ENCODE peak calls at places on chromosomes 6 and 20, in six cellular contexts. C is GM12878, Q is H1, Y is K562, J is NT2/D1, A is HepG2. E is an unnamed sample.

GRCh38 chr6:168950500-168951223 is 303.0 kb downstream of the THBS2 start:
- DNase-seq in C (no peak), Q (no peak), Y (no peak), J (no peak), A (no peak), E (no peak)

GRCh38 chr20:57659131-57659788 is 39.0 kb upstream of the ZBP1 start:
- DNase-seq in C (no peak), Q (no peak), Y (no peak), J (no peak), A (no peak), E (no peak)

GRCh38 chr6:127459231-127459641 is at the start of gene KIAA0408:
- DNase-seq in C (no peak), Q (no peak), Y (no peak), J (peak), A (no peak), E (no peak)

GRCh38 chr6:30885999-30886896 is 1.9 kb downstream of the DDR1 start:
- DNase-seq in C (no peak), Q (peak), Y (peak), J (peak), A (peak), E (peak)

GRCh38 chr6:3473773-3474172 is 16.9 kb upstream of the SLC22A23 start:
- DNase-seq in C (no peak), Q (no peak), Y (no peak), J (no peak), A (no peak), E (no peak)

GRCh38 chr6:10655508-10656055 is 38.8 kb downstream of the C6orf52 start:
- DNase-seq in C (peak), Q (no peak), Y (no peak), J (no peak), A (no peak), E (no peak)

GRCh38 chr6:159833556-159833955 is 33.5 kb downstream of the PNLDC1 start:
- DNase-seq in C (no peak), Q (no peak), Y (no peak), J (no peak), A (no peak), E (no peak)

GRCh38 chr6:167550936-167551633 is 226.2 kb downstream of the TTLL2 start:
- DNase-seq in C (no peak), Q (no peak), Y (no peak), J (no peak), A (no peak), E (no peak)

GRCh38 chr6:32761084-32761483 is 2.2 kb downstream of the HLA-DQB2 start:
- DNase-seq in C (no peak), Q (no peak), Y (no peak), J (no peak), A (no peak), E (no peak)

GRCh38 chr6:81638366-81638765 is 114.1 kb downstream of the TENT5A start:
- DNase-seq in C (no peak), Q (no peak), Y (no peak), J (no peak), A (no peak), E (no peak)

GRCh38 chr6:45946887-45947286 is 68.8 kb downstream of the CLIC5 start:
- DNase-seq in C (no peak), Q (no peak), Y (no peak), J (no peak), A (no peak), E (no peak)

GRCh38 chr6:97705568-97705967 is 422.6 kb upstream of the MMS22L start:
- DNase-seq in C (no peak), Q (peak), Y (no peak), J (peak), A (peak), E (peak)

GRCh38 chr6:63839485-63839884 is 203.9 kb downstream of the PHF3 start:
- DNase-seq in C (no peak), Q (no peak), Y (no peak), J (no peak), A (no peak), E (no peak)

GRCh38 chr20:37270586-37271420 is 9.2 kb upstream of the GHRH start:
- DNase-seq in C (peak), Q (no peak), Y (no peak), J (no peak), A (peak), E (no peak)

GRCh38 chr6:139194740-139195139 is 59.9 kb downstream of the HECA start:
- DNase-seq in C (no peak), Q (no peak), Y (no peak), J (no peak), A (no peak), E (no peak)

GRCh38 chr6:2990179-2990931 is 9.3 kb upstream of the NQO2 start:
- DNase-seq in C (no peak), Q (no peak), Y (peak), J (no peak), A (no peak), E (no peak)

GRCh38 chr6:110098511-110099116 is 80.9 kb downstream of the WASF1 start:
- DNase-seq in C (no peak), Q (no peak), Y (no peak), J (no peak), A (peak), E (no peak)

GRCh38 chr6:55282145-55282544 is 45.1 kb upstream of the GFRAL start:
- DNase-seq in C (no peak), Q (no peak), Y (no peak), J (no peak), A (no peak), E (no peak)

GRCh38 chr20:3340443-3340842 is 67.0 kb downstream of the DNAAF9 start:
- DNase-seq in C (no peak), Q (no peak), Y (no peak), J (no peak), A (no peak), E (no peak)

GRCh38 chr6:116008470-116009229 is 52.0 kb downstream of the FRK start:
- DNase-seq in C (peak), Q (no peak), Y (no peak), J (no peak), A (no peak), E (peak)

GRCh38 chr6:41591859-41592502 is 45.8 kb downstream of the FOXP4 start:
- DNase-seq in C (peak), Q (peak), Y (peak), J (peak), A (peak), E (peak)

GRCh38 chr6:7647504-7647903 is 57.5 kb downstream of the SNRNP48 start:
- DNase-seq in C (peak), Q (no peak), Y (no peak), J (no peak), A (no peak), E (no peak)

GRCh38 chr6:81562169-81562568 is 190.3 kb downstream of the TENT5A start:
- DNase-seq in C (no peak), Q (no peak), Y (no peak), J (no peak), A (peak), E (peak)

GRCh38 chr6:24576452-24576851 is 69.5 kb downstream of the KIAA0319 start:
- DNase-seq in C (no peak), Q (no peak), Y (no peak), J (no peak), A (no peak), E (no peak)

GRCh38 chr6:24584390-24584735 is 61.6 kb downstream of the KIAA0319 start:
- DNase-seq in C (no peak), Q (no peak), Y (no peak), J (no peak), A (no peak), E (no peak)

GRCh38 chr6:24583463-24584389 is 62.3 kb downstream of the KIAA0319 start:
- DNase-seq in C (peak), Q (peak), Y (peak), J (peak), A (peak), E (peak)

DNA sequence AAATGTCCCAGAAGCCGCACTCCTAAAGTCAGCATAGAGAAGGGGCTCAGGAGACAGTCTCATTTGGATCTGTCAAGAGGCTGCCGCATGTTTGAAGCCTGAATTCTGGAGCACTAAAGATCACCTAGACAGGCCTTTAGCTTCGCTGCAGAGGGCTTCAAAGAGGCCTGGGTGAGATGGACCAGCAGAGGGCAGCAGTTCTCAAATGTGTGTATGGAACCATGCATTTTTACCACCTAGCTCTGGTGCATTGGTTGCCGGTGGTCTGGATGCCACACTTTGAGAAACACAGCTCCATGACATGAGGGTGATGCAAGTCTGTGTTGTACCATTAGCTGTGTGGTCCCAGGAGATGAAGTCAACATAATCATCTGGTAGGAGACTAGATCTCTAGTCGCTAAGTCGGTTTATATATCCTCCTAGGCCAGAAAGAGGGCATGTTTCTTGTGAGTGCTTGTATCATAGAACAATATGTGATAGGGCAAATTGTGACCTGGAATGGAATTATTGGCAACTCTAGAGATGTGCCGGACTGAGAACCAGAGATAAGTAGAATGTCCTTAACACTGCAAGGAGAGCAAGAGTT is 64.8 kb downstream of the KIAA0319 start:
- DNase-seq in C (no peak), Q (peak), Y (peak), J (peak), A (peak), E (peak)
- TF ChIP-seq YY1 in C (peak), Q (no peak), Y (no peak), J (no peak), A (no peak), E (no peak)

DNA sequence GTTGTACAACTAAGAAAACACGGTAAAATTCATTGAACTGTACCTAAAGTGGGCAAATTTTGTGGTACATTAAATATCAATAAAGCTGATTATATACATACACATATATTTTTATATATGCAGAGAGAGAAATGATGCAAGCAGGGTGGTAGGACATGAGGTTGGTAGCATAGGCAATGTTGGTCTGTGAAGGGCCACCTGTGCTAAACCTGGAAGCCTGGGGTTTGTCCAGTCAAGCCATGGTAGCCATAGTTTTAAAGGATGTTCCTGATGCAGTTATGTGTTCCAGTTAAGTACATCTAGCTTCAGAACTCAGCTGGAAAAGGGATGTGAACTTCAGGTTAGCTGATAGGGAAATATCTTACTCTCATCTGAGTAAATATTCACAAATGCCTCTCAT is 60.1 kb downstream of the TRIM38 start:
- DNase-seq in C (no peak), Q (no peak), Y (no peak), J (no peak), A (no peak), E (no peak)
- TF ChIP-seq YY1 in C (no peak), Q (no peak), Y (no peak), J (no peak), A (no peak), E (no peak)

DNA sequence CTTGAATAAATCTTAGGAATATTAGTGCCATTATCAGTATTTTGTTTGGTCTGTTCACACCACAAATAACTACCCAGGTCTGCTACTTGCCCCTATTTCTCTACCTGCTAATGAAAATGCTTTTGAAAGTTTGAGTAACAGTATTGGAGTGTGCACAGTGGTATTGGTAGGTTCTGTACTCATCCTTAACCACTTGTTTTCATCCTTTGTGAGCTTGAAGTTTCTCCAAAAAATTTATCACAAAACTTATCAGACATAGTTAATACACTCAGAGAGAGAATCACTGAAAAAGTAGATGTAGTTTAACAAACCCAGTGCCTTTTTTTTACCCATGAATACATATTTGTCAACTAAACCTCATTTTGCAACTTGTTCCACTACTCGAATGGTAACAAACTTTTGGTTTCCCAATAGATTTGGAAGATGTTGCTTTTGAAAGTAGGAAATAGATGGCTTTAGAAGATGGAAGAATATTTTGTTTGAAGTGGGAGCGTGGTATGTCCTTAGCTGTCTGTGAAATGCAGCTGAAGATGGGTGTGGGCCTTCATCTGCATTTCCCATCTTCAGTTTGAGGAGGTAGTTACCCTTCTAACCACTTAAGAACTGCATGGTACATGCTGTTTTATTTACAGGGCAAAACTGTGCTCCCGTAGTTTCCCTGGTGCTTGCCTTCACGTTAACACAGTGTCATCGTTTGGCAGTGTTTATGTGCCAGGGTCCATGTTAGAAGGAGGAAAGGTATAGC is 9.0 kb downstream of the PTPN1 start:
- DNase-seq in C (no peak), Q (no peak), Y (no peak), J (no peak), A (no peak), E (no peak)
- TF ChIP-seq YY1 in C (no peak), Q (no peak), Y (no peak), J (no peak), A (no peak), E (no peak)

GRCh38 chr6:148671085-148671484 is 75.7 kb upstream of the UST start:
- DNase-seq in C (no peak), Q (peak), Y (no peak), J (peak), A (no peak), E (no peak)
- TF ChIP-seq YY1 in C (no peak), Q (no peak), Y (no peak), J (no peak), A (no peak), E (no peak)

DNA sequence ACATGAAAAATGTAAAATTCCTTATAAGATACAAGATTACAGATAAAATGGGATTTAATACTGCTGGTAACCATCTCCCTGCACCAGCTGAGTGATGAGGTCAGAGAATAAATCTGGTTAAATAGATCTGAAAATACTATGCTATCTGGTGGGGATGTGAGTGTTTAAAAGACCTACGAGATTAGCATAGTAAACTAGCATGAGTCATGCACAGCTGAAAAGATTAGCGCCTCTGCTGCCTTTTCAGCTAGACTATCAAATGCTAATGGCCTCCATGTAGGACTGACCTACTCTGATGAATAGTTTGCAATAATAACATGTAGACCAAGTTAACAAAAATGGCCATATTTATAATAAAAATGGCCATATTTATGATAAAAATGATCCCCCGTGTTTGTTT is 553.3 kb downstream of the C6orf118 start:
- DNase-seq in C (no peak), Q (no peak), Y (no peak), J (peak), A (no peak), E (no peak)
- TF ChIP-seq YY1 in C (no peak), Q (no peak), Y (no peak), J (no peak), A (no peak), E (no peak)

GRCh38 chr6:99183066-99183465 is 166.4 kb downstream of the FAXC start:
- DNase-seq in C (no peak), Q (no peak), Y (no peak), J (no peak), A (no peak), E (no peak)

GRCh38 chr6:99177736-99178135 is 171.7 kb downstream of the FAXC start:
- DNase-seq in C (no peak), Q (no peak), Y (no peak), J (no peak), A (no peak), E (no peak)

GRCh38 chr6:99181174-99181573 is 168.3 kb downstream of the FAXC start:
- DNase-seq in C (no peak), Q (no peak), Y (no peak), J (no peak), A (no peak), E (no peak)

GRCh38 chr6:99178168-99178567 is 171.3 kb downstream of the FAXC start:
- DNase-seq in C (no peak), Q (no peak), Y (no peak), J (no peak), A (no peak), E (peak)
- TF ChIP-seq YY1 in C (no peak), Q (no peak), Y (no peak), J (no peak), A (no peak), E (no peak)

GRCh38 chr6:113779656-113780055 is 77.5 kb upstream of the MARCKS start:
- DNase-seq in C (no peak), Q (no peak), Y (no peak), J (no peak), A (no peak), E (no peak)
- TF ChIP-seq YY1 in C (no peak), Q (no peak), Y (no peak), J (no peak), A (no peak), E (no peak)

DNA sequence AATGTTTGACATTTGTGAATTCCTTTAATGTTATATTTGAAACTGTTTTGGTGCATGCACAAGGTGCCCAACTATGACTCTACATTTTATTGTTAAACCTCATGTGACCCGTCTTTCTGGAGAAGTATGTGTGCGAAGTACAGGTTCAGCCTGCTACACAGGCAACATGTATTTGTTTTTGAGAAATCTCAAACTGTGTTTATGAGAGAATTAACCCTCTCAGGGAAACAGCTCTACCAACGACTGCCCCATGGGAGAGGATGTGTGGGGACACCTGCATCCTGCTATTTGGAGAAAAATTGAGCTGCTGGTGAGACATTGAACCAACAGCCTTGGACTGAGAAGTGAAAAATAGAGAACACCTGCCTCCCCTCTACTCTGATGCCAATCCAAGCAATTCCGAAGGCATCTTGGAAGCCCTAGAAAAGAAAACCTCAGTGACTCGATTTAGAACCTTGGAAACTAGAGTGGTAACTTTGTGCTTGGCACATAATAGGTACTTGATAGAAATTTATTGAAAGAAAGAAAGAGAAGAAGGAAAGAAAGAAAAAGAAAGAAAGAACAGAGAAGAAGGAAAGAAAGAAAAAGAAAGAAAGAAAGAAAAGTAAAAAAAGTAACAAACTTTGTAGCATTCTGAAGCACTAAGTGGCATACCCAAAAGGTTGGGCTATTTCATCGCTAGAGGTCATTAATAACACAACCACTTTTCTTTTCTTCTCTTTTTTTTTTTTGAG is 2.9 kb upstream of the AKAP12 start:
- DNase-seq in C (no peak), Q (no peak), Y (no peak), J (no peak), A (no peak), E (no peak)
- TF ChIP-seq YY1 in C (no peak), Q (no peak), Y (no peak), J (no peak), A (no peak), E (no peak)

GRCh38 chr6:145453376-145453775 is 281.9 kb downstream of the EPM2A start:
- DNase-seq in C (no peak), Q (no peak), Y (no peak), J (no peak), A (no peak), E (peak)
- TF ChIP-seq YY1 in C (no peak), Q (no peak), Y (no peak), J (no peak), A (no peak), E (no peak)

GRCh38 chr6:21680611-21681010 is 87.1 kb downstream of the SOX4 start:
- DNase-seq in C (no peak), Q (peak), Y (no peak), J (no peak), A (no peak), E (no peak)

GRCh38 chr6:21676769-21677168 is 83.2 kb downstream of the SOX4 start:
- DNase-seq in C (no peak), Q (no peak), Y (no peak), J (no peak), A (no peak), E (no peak)

GRCh38 chr6:21679761-21680265 is 86.3 kb downstream of the SOX4 start:
- DNase-seq in C (no peak), Q (no peak), Y (no peak), J (no peak), A (no peak), E (no peak)

DNA sequence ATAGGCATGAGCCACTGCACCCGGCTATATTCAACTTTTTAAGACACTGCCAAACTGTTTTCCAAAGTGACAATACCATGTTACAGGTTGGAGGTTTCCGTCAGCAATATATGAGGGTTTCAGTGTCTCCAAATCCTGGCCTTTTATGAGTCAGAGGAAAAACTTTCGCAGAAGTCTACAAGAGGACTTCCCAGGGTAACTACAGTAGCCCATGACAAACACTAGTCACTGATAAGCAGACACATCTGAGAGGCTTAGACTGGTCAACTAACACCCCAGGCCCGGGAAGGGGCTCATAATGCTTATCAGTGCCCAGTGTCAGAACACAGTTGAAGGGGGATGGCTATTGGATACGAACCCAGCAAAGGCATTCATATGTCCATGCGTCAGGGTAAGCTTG is 85.4 kb downstream of the SOX4 start:
- DNase-seq in C (no peak), Q (peak), Y (no peak), J (no peak), A (peak), E (no peak)
- TF ChIP-seq YY1 in C (no peak), Q (no peak), Y (no peak), J (no peak), A (no peak), E (no peak)